ENCODE peak calls at places on chromosomes 2 and 18, in six cellular contexts. X is right cardiac atrium; E is AG10803; A is GM23338; I is naive thymus-derived CD8-positive, alpha-beta T cell; L is fibroblast of pulmonary artery. U is an unnamed sample.

GRCh38 chr2:132438650-132439030 is 22.0 kb downstream of the GPR39 start:
- DNase-seq in L (peak), I (no peak), A (no peak), X (no peak), E (peak), U (no peak)

GRCh38 chr18:12839057-12839525 is 44.9 kb downstream of the PTPN2 start:
- DNase-seq in X (no peak), A (no peak), L (no peak), I (no peak), E (no peak), U (no peak)

GRCh38 chr2:120637847-120638246 is 97.8 kb upstream of the GLI2 start:
- DNase-seq in X (no peak), E (no peak), L (no peak), A (no peak), I (no peak), U (no peak)

GRCh38 chr18:47321815-47322214 is 70.4 kb upstream of the SKOR2 start:
- DNase-seq in A (no peak), I (no peak), E (no peak), X (no peak), L (no peak), U (no peak)

GRCh38 chr2:119338826-119339561 is 27.6 kb downstream of the C2orf76 start:
- DNase-seq in E (no peak), I (peak), X (peak), A (no peak), L (no peak), U (no peak)

GRCh38 chr2:58206785-58207184 is 34.3 kb downstream of the FANCL start:
- DNase-seq in E (no peak), A (peak), X (no peak), L (no peak), I (no peak), U (no peak)

GRCh38 chr18:32542221-32542798 is 71.6 kb upstream of the GAREM1 start:
- DNase-seq in I (no peak), L (peak), X (no peak), A (peak), E (no peak), U (no peak)

GRCh38 chr2:226760412-226761194 is 39.0 kb downstream of the IRS1 start:
- DNase-seq in I (no peak), X (no peak), E (peak), A (no peak), L (peak), U (no peak)

GRCh38 chr2:37706784-37707183 is 35.3 kb upstream of the CDC42EP3 start:
- DNase-seq in A (no peak), I (no peak), E (no peak), L (no peak), X (no peak), U (no peak)

GRCh38 chr2:234502919-234503285 is 6.0 kb upstream of the ARL4C start:
- DNase-seq in L (no peak), I (no peak), X (no peak), A (no peak), E (peak), U (no peak)